ENCODE peak calls at places on chromosome 1, in ten cellular contexts. N is aorta; R is cardiac muscle cell; X is upper lobe of right lung; G is CD8-positive, alpha-beta T cell; I is mammary epithelial cell; Y is breast epithelium; W is Peyer's patch; M is neural progenitor cell; Q is HepG2. E is an unnamed sample.

GRCh38 chr1:35851175-35851869 is 31.7 kb upstream of the AGO1 start:
- DNase-seq in N (no peak), R (no peak), X (no peak), G (no peak), I (no peak), Y (no peak), W (no peak), M (no peak), Q (no peak), E (no peak)

GRCh38 chr1:246827396-246827795 is 103.2 kb downstream of the SCCPDH start:
- DNase-seq in N (no peak), R (no peak), X (no peak), G (no peak), I (no peak), Y (no peak), W (no peak), M (no peak), Q (peak; percentile 46), E (no peak)

GRCh38 chr1:157963713-157964112 is 29.7 kb upstream of the KIRREL1 start:
- DNase-seq in N (peak; percentile 88), R (peak; percentile 76), X (peak; percentile 76), G (peak; percentile 50), I (peak; percentile 60), Y (no peak), W (peak; percentile 83), M (peak; percentile 84), Q (peak; percentile 48), E (peak; percentile 8)

GRCh38 chr1:231808990-231809389 is 182.4 kb downstream of the DISC1 start:
- DNase-seq in N (no peak), R (no peak), X (no peak), G (no peak), I (peak; percentile 61), Y (no peak), W (no peak), M (no peak), Q (no peak), E (no peak)

GRCh38 chr1:173269490-173270230 is 62.5 kb upstream of the TNFSF4 start:
- DNase-seq in N (no peak), R (no peak), X (no peak), G (no peak), I (peak; percentile 87), Y (no peak), W (no peak), M (no peak), Q (no peak), E (no peak)

GRCh38 chr1:210252621-210253041 is 20.0 kb downstream of the SERTAD4 start:
- DNase-seq in N (no peak), R (peak; percentile 61), X (peak; percentile 71), G (no peak), I (no peak), Y (no peak), W (peak; percentile 57), M (peak; percentile 66), Q (no peak), E (no peak)

GRCh38 chr1:107019166-107019565 is 37.3 kb upstream of the PRMT6 start:
- DNase-seq in N (no peak), R (no peak), X (no peak), G (no peak), I (no peak), Y (no peak), W (no peak), M (no peak), Q (no peak), E (no peak)

GRCh38 chr1:115837762-115838421 is 3.0 kb downstream of the NHLH2 start:
- DNase-seq in N (no peak), R (no peak), X (peak; percentile 66), G (no peak), I (no peak), Y (no peak), W (no peak), M (peak; percentile 42), Q (no peak), E (no peak)

GRCh38 chr1:59570524-59570923 is 244.2 kb upstream of the HOOK1 start:
- DNase-seq in N (no peak), R (no peak), X (no peak), G (peak; percentile 18), I (no peak), Y (no peak), W (no peak), M (no peak), Q (peak; percentile 18), E (peak; percentile 71)

GRCh38 chr1:226548281-226549093 is at the start of gene STUM:
- DNase-seq in N (no peak), R (peak; percentile 82), X (peak; percentile 71), G (peak; percentile 21), I (peak; percentile 16), Y (no peak), W (peak; percentile 56), M (peak; percentile 81), Q (no peak), E (peak; percentile 21)

GRCh38 chr1:226547754-226548191 is 791 bp upstream of the STUM start:
- DNase-seq in N (peak; percentile 92), R (peak; percentile 95), X (peak; percentile 85), G (peak; percentile 56), I (peak; percentile 81), Y (peak; percentile 74), W (peak; percentile 80), M (peak; percentile 95), Q (peak; percentile 76), E (peak; percentile 36)

GRCh38 chr1:226549094-226549936 is 751 bp downstream of the STUM start:
- DNase-seq in N (no peak), R (no peak), X (no peak), G (peak; percentile 13), I (no peak), Y (no peak), W (no peak), M (peak; percentile 19), Q (no peak), E (peak; percentile 5)

GRCh38 chr1:226545806-226546596 is 2.6 kb upstream of the STUM start:
- DNase-seq in N (no peak), R (no peak), X (no peak), G (no peak), I (no peak), Y (no peak), W (no peak), M (no peak), Q (no peak), E (no peak)

GRCh38 chr1:226546926-226547325 is 1.6 kb upstream of the STUM start:
- DNase-seq in N (no peak), R (no peak), X (no peak), G (no peak), I (no peak), Y (no peak), W (no peak), M (no peak), Q (no peak), E (no peak)
- H3K27me3 ChIP-seq in N (no peaks in the 10 kb centered on the region), R (peaks cover 33% of the 10 kb centered on the region), X (peaks cover 20% of the 10 kb centered on the region), G (peaks cover 6% of the 10 kb centered on the region), I (peaks cover 12% of the 10 kb centered on the region), Y (no peaks in the 10 kb centered on the region), W (no peaks in the 10 kb centered on the region), M (peaks cover 65% of the 10 kb centered on the region), Q (peaks cover 39% of the 10 kb centered on the region), E (peaks cover 30% of the 10 kb centered on the region)

DNA sequence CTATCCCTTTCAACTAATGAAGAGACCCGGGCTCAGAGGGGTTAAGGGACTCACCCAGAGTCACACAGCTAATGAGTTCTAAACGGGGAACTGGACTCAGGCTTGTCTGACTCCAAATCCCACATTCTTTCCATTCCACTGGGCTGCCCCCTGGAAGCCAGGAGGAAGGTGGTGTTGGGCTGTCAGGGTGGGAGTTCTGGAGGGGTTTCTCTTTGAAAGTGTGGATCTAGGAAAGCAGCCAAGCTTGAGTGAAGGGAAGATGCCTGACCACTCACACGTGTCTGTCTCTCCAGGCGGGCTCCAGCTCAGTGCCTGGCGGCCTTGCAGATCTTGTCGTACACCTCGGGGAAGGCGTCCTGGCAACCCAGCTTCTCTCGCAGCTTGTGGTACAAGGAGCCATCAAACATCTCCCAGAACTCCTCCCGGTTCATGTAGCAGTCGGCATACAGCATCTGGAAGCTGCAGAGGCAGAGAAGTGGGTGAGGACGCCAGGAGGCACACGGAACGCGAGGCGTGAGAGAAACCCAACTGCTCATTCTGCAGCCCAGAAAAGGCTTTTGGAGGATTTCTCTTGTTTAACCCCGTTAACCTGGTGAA is 35.0 kb downstream of the DHCR24 start:
- DNase-seq in N (no peak), R (no peak), X (no peak), G (no peak), I (no peak), Y (no peak), W (no peak), M (no peak), Q (no peak), E (no peak)
- H3K36me3 ChIP-seq in N (peaks cover 3% of the 10 kb centered on the region), R (peaks cover 46% of the 10 kb centered on the region), X (peaks cover 42% of the 10 kb centered on the region), G (no peaks in the 10 kb centered on the region), I (peaks cover 69% of the 10 kb centered on the region), Y (no peaks in the 10 kb centered on the region), W (no peaks in the 10 kb centered on the region), M (no peaks in the 10 kb centered on the region), Q (peaks cover 59% of the 10 kb centered on the region), E (no peaks in the 10 kb centered on the region)

GRCh38 chr1:18256318-18257235 is 149.0 kb downstream of the IGSF21 start:
- DNase-seq in N (no peak), R (peak; percentile 92), X (no peak), G (peak; percentile 5), I (peak; percentile 3), Y (peak; percentile 66), W (no peak), M (peak; percentile 96), Q (peak; percentile 10), E (peak; percentile 4)
- H3K27me3 ChIP-seq in N (no peaks in the 10 kb centered on the region), R (peaks cover 8% of the 10 kb centered on the region), X (peaks cover 16% of the 10 kb centered on the region), G (no peaks in the 10 kb centered on the region), I (no peaks in the 10 kb centered on the region), Y (no peaks in the 10 kb centered on the region), W (no peaks in the 10 kb centered on the region), M (no peaks in the 10 kb centered on the region), Q (no peaks in the 10 kb centered on the region), E (peaks cover 2% of the 10 kb centered on the region)

GRCh38 chr1:77926561-77927357 is 38.3 kb downstream of the NEXN start:
- DNase-seq in N (no peak), R (no peak), X (no peak), G (no peak), I (no peak), Y (no peak), W (no peak), M (no peak), Q (no peak), E (peak; percentile 33)

GRCh38 chr1:77929806-77930205 is 41.4 kb downstream of the NEXN start:
- DNase-seq in N (no peak), R (no peak), X (no peak), G (no peak), I (no peak), Y (no peak), W (no peak), M (no peak), Q (no peak), E (no peak)

GRCh38 chr1:77925536-77925935 is 37.1 kb downstream of the NEXN start:
- DNase-seq in N (no peak), R (no peak), X (no peak), G (no peak), I (no peak), Y (no peak), W (no peak), M (no peak), Q (no peak), E (no peak)

GRCh38 chr1:77927414-77927813 is 39.0 kb downstream of the NEXN start:
- DNase-seq in N (no peak), R (no peak), X (no peak), G (no peak), I (no peak), Y (no peak), W (no peak), M (no peak), Q (no peak), E (no peak)

DNA sequence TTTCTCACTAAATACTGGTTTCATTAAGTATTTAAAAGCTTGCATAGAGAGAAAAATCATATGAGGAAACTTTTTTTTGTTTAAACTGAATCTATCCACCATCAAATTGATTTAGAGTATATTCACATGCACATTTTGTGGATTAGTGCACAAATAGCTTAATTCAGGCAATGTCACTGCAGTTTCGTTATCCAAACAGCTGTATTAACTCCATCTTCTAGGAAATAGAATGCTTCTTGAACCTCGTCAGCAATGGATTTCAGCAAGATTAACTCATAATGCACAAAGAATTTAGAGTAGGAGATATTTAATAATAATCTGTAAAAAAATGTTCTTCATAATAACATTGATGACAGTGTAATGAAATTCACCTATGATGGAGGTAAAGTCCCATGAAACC is 37.5 kb downstream of the NEXN start:
- DNase-seq in N (no peak), R (no peak), X (no peak), G (no peak), I (no peak), Y (no peak), W (no peak), M (no peak), Q (no peak), E (no peak)
- H3K36me3 ChIP-seq in N (peaks cover 13% of the 10 kb centered on the region), R (peaks cover 72% of the 10 kb centered on the region), X (peaks cover 27% of the 10 kb centered on the region), G (no peaks in the 10 kb centered on the region), I (peaks cover 8% of the 10 kb centered on the region), Y (no peaks in the 10 kb centered on the region), W (no peaks in the 10 kb centered on the region), M (no peaks in the 10 kb centered on the region), Q (no peaks in the 10 kb centered on the region), E (no peaks in the 10 kb centered on the region)